ENCODE peak calls at places on chromosomes 11 and 22, in ten cellular contexts. M is effector memory CD4-positive, alpha-beta T cell; S is neural progenitor cell; O is aorta; U is CD8-positive, alpha-beta memory T cell; Q is SJCRH30; A is left ventricle myocardium inferior; F is GM06990; T is lower lobe of right lung; X is tibial artery. K is an unnamed sample. For H3K36me3, the result is how much of the 10 kb centered on the place peaks cover.

GRCh38 chr11:133945087-133945974 is 11.4 kb downstream of the IGSF9B start:
- DNase-seq in M (peak), S (no peak), O (no peak), U (peak), Q (no peak), A (peak), F (no peak), T (no peak), X (peak), K (peak)

GRCh38 chr11:120516461-120517389 is 5.2 kb downstream of the GRIK4 start:
- DNase-seq in M (no peak), S (peak), O (no peak), U (no peak), Q (no peak), A (no peak), F (no peak), T (peak), X (peak), K (no peak)

GRCh38 chr11:26948881-26949280 is 45.0 kb upstream of the FIBIN start:
- DNase-seq in M (no peak), S (no peak), O (no peak), U (no peak), Q (no peak), A (no peak), F (no peak), T (no peak), X (no peak), K (no peak)

GRCh38 chr11:131615611-131616010 is 245.2 kb downstream of the NTM start:
- DNase-seq in M (no peak), S (no peak), O (no peak), U (no peak), Q (peak), A (no peak), F (no peak), T (no peak), X (no peak), K (no peak)

GRCh38 chr22:19710020-19710768 is 4.1 kb upstream of the SEPTIN5 start:
- DNase-seq in M (no peak), S (no peak), O (peak), U (no peak), Q (no peak), A (no peak), F (no peak), T (peak), X (no peak), K (peak)

GRCh38 chr11:2517386-2518064 is 72.7 kb downstream of the KCNQ1 start:
- DNase-seq in M (no peak), S (peak), O (peak), U (no peak), Q (no peak), A (peak), F (no peak), T (peak), X (peak), K (peak)

GRCh38 chr11:26621147-26621546 is 49.1 kb upstream of the MUC15 start:
- DNase-seq in M (no peak), S (no peak), O (no peak), U (no peak), Q (no peak), A (no peak), F (no peak), T (no peak), X (no peak), K (no peak)

GRCh38 chr22:48210812-48211211 is 1448.4 kb downstream of the TBC1D22A start:
- DNase-seq in M (no peak), S (no peak), O (no peak), U (no peak), Q (no peak), A (no peak), F (no peak), T (no peak), X (no peak), K (no peak)

GRCh38 chr22:41367039-41367679 is 14.6 kb upstream of the TEF start:
- DNase-seq in M (no peak), S (peak), O (peak), U (no peak), Q (peak), A (peak), F (no peak), T (peak), X (peak), K (peak)

GRCh38 chr11:36313750-36314500 is 17.8 kb downstream of the PRR5L start:
- DNase-seq in M (no peak), S (no peak), O (no peak), U (no peak), Q (no peak), A (no peak), F (no peak), T (no peak), X (no peak), K (no peak)

GRCh38 chr11:66568124-66568916 is at the start of gene CTSF:
- DNase-seq in M (peak), S (no peak), O (peak), U (peak), Q (peak), A (peak), F (peak), T (peak), X (peak), K (peak)

GRCh38 chr11:18527512-18527911 is 770 bp upstream of the TSG101 start:
- DNase-seq in M (no peak), S (no peak), O (no peak), U (no peak), Q (no peak), A (no peak), F (no peak), T (no peak), X (no peak), K (no peak)

GRCh38 chr22:30427871-30428270 is 2.3 kb downstream of the MTFP1 start:
- DNase-seq in M (no peak), S (no peak), O (no peak), U (no peak), Q (no peak), A (no peak), F (no peak), T (no peak), X (no peak), K (peak)

GRCh38 chr11:3669742-3670183 is 1.4 kb downstream of the CHRNA10 start:
- DNase-seq in M (no peak), S (no peak), O (no peak), U (no peak), Q (no peak), A (peak), F (no peak), T (no peak), X (no peak), K (no peak)
- H3K36me3 ChIP-seq in M (half or more), S (under half), O (under half), U (under half), Q (under half), A (half or more), F (under half), T (half or more), X (half or more), K (under half)

GRCh38 chr11:94814238-94814976 is 46.3 kb downstream of the AMOTL1 start:
- DNase-seq in M (no peak), S (no peak), O (no peak), U (no peak), Q (no peak), A (no peak), F (no peak), T (no peak), X (no peak), K (no peak)
- H3K36me3 ChIP-seq in M (under half), S (under half), O (under half), U (under half), Q (half or more), A (under half), F (under half), T (under half), X (under half), K (under half)

GRCh38 chr11:73931039-73931645 is 19.7 kb upstream of the DNAJB13 start:
- DNase-seq in M (no peak), S (peak), O (no peak), U (no peak), Q (peak), A (no peak), F (no peak), T (no peak), X (no peak), K (no peak)
- H3K36me3 ChIP-seq in M (under half), S (under half), O (under half), U (under half), Q (under half), A (half or more), F (under half), T (half or more), X (half or more), K (under half)

DNA sequence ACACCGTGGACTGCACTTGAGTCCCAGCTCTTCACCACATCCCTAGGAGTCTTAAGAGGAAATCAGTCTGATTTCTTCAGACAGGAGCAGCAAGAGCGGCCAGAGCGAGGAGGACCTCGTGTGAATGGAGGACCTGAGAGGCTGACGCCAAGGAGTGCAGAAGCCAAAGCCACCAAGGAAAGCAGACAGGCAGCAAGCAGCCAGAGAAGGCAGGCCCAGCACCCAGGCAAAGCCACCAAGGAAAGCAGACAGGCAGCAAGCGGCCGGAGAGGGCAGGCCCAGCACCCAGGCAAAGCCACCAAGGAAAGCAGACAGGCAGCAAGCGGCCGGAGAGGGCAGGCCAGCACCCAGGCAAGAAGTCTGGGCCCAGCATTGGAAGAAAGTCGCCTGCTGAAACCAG is 11.8 kb downstream of the CYB561A3 start:
- DNase-seq in M (no peak), S (no peak), O (no peak), U (no peak), Q (no peak), A (no peak), F (no peak), T (no peak), X (no peak), K (no peak)
- H3K36me3 ChIP-seq in M (half or more), S (under half), O (under half), U (under half), Q (under half), A (half or more), F (half or more), T (half or more), X (half or more), K (half or more)

GRCh38 chr11:11931461-11932055 is 76.9 kb downstream of the DKK3 start:
- DNase-seq in M (no peak), S (peak), O (no peak), U (no peak), Q (peak), A (no peak), F (no peak), T (no peak), X (no peak), K (no peak)

DNA sequence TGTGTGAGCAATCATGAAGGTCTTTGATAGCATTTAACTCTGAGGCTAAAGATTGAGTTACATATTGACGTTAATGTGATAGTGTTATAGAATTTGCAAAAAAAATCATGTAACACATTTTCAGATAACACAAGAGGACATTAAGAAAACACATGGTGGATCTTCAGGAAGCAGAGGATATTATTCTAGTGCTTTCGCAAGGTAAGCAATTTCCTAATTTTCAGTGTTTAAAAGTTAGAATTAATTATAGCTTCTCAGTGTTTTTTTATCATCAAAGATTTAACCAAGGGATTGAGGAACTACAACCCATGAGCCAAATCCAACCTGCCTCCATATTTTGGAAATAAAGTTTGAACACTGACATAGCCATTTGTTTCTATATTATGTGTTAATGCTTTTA is 78.5 kb downstream of the DKK3 start:
- DNase-seq in M (no peak), S (no peak), O (no peak), U (no peak), Q (no peak), A (no peak), F (no peak), T (no peak), X (no peak), K (no peak)
- H3K36me3 ChIP-seq in M (under half), S (under half), O (under half), U (under half), Q (half or more), A (half or more), F (under half), T (under half), X (under half), K (half or more)

GRCh38 chr11:72833083-72833733 is 19.0 kb downstream of the ATG16L2 start:
- DNase-seq in M (no peak), S (no peak), O (peak), U (no peak), Q (no peak), A (no peak), F (no peak), T (no peak), X (no peak), K (no peak)

GRCh38 chr11:72832301-72833082 is 18.3 kb downstream of the ATG16L2 start:
- DNase-seq in M (no peak), S (no peak), O (peak), U (no peak), Q (no peak), A (no peak), F (no peak), T (no peak), X (no peak), K (no peak)

GRCh38 chr11:72829884-72830533 is 15.8 kb downstream of the ATG16L2 start:
- DNase-seq in M (no peak), S (no peak), O (peak), U (no peak), Q (no peak), A (no peak), F (no peak), T (peak), X (no peak), K (no peak)

GRCh38 chr11:72833792-72834501 is 19.7 kb downstream of the ATG16L2 start:
- DNase-seq in M (no peak), S (peak), O (peak), U (no peak), Q (no peak), A (no peak), F (no peak), T (no peak), X (no peak), K (no peak)

DNA sequence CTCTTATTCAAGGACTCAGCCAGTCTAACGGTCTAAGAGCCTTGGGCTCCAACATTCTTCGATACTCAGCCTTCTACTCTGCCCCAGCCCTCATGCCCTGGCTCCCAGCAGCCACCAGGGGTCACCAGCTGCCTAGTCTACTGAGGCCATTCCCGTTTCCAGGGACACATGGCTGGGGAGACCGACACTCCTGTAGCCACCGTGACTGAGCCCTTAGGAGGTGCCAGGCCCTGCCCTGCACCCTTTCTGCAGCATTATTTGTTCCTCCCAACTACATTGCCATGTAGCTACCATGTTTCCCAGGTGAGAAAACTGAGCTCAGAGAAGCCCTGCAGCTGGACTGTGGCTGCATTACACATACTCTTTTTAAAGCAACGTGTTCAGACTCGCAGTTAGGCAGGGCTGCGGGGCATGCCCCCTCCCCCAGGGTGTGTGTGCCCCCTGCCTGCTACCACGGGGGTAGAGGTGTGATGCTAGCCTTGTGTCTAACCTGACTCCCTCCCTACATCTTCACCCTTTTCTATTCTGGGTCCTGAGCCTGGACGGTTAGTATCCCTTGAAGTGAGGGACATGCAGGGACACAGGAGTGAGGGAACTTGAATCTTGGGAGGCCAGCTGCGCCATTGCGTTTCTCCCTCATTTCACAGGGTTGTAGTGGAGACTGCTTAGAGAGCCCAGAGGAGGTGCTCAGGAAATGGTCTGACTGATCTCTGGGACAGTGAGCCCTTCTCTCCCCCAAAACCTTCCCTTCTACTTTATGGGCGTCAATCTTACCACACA is 17.5 kb downstream of the ATG16L2 start:
- DNase-seq in M (peak), S (peak), O (peak), U (peak), Q (peak), A (peak), F (peak), T (peak), X (peak), K (peak)
- H3K36me3 ChIP-seq in M (under half), S (under half), O (under half), U (under half), Q (under half), A (under half), F (under half), T (under half), X (under half), K (under half)